ENCODE peak calls at places on chromosome 2, in five cellular contexts. U, F, N, G and A are unnamed samples.

GRCh38 chr2:119360423-119360966 is 6.1 kb downstream of the C2orf76 start:
- DNase-seq in U (no peak), F (no peak), N (no peak), G (no peak), A (no peak)

GRCh38 chr2:64524604-64525322 is 635 bp downstream of the AFTPH start:
- DNase-seq in U (peak), F (no peak), N (peak), G (peak), A (no peak)

GRCh38 chr2:152336854-152337510 is 2.0 kb downstream of the FMNL2 start:
- DNase-seq in U (peak), F (no peak), N (peak), G (peak), A (peak)

GRCh38 chr2:220915087-220915486 is 657.0 kb downstream of the EPHA4 start:
- DNase-seq in U (no peak), F (no peak), N (no peak), G (no peak), A (no peak)

GRCh38 chr2:166088634-166089033 is 39.2 kb downstream of the SCN1A start:
- DNase-seq in U (peak), F (peak), N (no peak), G (no peak), A (no peak)

GRCh38 chr2:23073681-23074080 is 311.3 kb upstream of the KLHL29 start:
- DNase-seq in U (no peak), F (no peak), N (no peak), G (no peak), A (no peak)

GRCh38 chr2:150485871-150486538 is 1.5 kb downstream of the RND3 start:
- DNase-seq in U (peak), F (peak), N (peak), G (peak), A (no peak)

GRCh38 chr2:142944264-142944663 is 66.8 kb downstream of the KYNU start:
- DNase-seq in U (no peak), F (peak), N (no peak), G (peak), A (no peak)

GRCh38 chr2:113734187-113734586 is 22.3 kb downstream of the SLC35F5 start:
- DNase-seq in U (no peak), F (no peak), N (no peak), G (no peak), A (no peak)

GRCh38 chr2:69208023-69208595 is 178.9 kb downstream of the GFPT1 start:
- DNase-seq in U (no peak), F (peak), N (no peak), G (peak), A (no peak)

GRCh38 chr2:228522276-228522675 is 340.8 kb upstream of the SPHKAP start:
- DNase-seq in U (no peak), F (no peak), N (no peak), G (no peak), A (no peak)

GRCh38 chr2:151070253-151070652 is 191.4 kb downstream of the RBM43 start:
- DNase-seq in U (no peak), F (no peak), N (no peak), G (no peak), A (no peak)

GRCh38 chr2:149894226-149894625 is 306.7 kb upstream of the MMADHC start:
- DNase-seq in U (no peak), F (no peak), N (no peak), G (no peak), A (no peak)

GRCh38 chr2:143937563-143938346 is 582.2 kb downstream of the ZEB2 start:
- DNase-seq in U (no peak), F (peak), N (no peak), G (no peak), A (no peak)

GRCh38 chr2:72576459-72576858 is 249.4 kb downstream of the EXOC6B start:
- DNase-seq in U (no peak), F (no peak), N (no peak), G (no peak), A (no peak)

GRCh38 chr2:105746177-105747080 is 1.7 kb downstream of the NCK2 start:
- DNase-seq in U (peak), F (no peak), N (peak), G (no peak), A (no peak)

GRCh38 chr2:207129821-207130220 is 35.9 kb downstream of the KLF7 start:
- DNase-seq in U (no peak), F (no peak), N (no peak), G (no peak), A (no peak)

GRCh38 chr2:160516547-160517365 is 23.1 kb upstream of the RBMS1 start:
- DNase-seq in U (no peak), F (no peak), N (no peak), G (no peak), A (no peak)

GRCh38 chr2:206392118-206392517 is 51.2 kb upstream of the ADAM23 start:
- DNase-seq in U (peak), F (peak), N (peak), G (peak), A (peak)

GRCh38 chr2:71748227-71748626 is 294.9 kb downstream of the DYSF start:
- DNase-seq in U (no peak), F (peak), N (no peak), G (peak), A (peak)

GRCh38 chr2:143824796-143825195 is 695.1 kb downstream of the ZEB2 start:
- DNase-seq in U (no peak), F (no peak), N (no peak), G (no peak), A (no peak)

DNA sequence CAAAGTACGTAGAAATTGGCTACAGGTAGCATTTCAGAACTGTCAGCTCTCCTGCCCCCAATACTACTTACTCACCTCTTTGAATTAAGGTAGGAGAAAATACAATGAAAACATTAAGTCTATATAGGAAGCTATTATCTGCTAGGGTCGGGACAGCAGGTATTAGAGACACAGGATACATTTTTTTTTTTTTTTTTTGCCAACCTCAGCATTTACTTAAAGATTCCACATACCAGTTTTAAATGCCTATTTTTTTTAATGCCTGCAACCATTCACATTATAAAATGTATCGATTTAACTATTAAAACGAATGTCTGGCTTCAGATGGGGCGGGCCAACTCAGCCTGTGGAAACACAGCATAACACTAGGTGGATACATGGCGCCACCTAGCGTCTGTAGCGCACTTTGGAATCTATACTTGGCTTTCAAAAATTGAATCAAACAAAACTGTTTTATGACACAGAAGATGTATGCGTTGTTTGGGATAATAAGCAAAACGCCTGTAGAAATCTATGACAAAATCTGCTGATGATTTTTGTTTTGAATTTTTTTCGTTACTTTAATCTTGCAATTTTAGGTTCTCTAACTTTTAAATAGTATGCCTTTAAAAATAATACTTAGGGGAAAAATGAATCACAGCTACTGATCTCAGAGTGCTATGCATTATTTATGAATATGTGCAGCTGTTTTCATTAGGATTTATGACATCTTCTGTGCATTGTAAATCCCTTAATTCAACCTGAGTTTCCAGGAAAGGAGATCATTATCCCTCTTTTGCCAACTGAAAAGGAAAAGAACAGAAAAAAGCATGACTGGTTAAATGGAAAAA is 261.0 kb downstream of the NYAP2 start:
- DNase-seq in U (peak), F (peak), N (peak), G (peak), A (peak)
- TF ChIP-seq POLR2A in U (no peak), F (no peak), N (no peak), G (no peak), A (no peak)

GRCh38 chr2:73984922-73985317 is 210 bp downstream of the TET3 start:
- DNase-seq in U (peak), F (no peak), N (peak), G (peak), A (no peak)
- TF ChIP-seq POLR2A in U (peak), F (no peak), N (no peak), G (peak), A (no peak)

DNA sequence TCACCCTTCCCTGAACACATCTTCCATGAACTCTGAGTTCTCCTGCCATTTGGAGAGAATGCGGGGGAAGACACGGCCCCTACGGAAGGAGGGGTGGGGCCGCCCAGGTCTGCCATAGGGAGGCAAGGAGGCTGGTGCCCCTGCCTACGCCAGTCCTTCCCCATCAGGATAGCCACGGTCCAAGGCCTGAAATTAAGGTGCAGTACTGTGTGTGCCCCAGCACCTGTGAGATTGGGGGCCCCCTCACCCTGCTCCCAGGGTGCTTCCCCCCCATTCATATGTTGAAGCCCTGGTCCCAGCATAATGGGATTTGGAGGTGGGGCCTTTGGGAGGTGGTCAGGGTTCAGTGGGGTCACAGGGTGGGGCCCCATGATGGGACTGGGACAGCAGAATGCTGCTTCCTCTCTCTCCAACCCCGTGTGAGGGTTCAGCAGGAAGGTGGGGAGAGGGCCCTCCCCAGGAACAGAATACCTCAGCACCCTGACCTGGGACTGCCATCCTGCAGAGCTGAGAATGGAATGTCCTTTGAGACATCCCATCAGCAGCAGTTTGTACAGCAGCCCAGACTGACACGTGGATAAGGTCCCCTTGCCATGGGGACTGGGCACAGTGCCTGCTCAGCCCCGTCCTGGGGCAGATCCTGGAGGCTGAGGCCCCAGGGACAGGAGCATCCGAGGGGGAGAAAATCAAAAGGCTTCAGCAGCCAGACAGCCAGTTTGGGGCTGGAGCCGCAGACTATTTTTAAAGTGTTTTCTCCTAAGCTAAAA is 105.2 kb downstream of the NDUFA10 start:
- DNase-seq in U (no peak), F (no peak), N (peak), G (no peak), A (no peak)
- TF ChIP-seq POLR2A in U (no peak), F (no peak), N (no peak), G (no peak), A (no peak)

GRCh38 chr2:85920810-85921545 is 32.2 kb upstream of the ST3GAL5 start:
- DNase-seq in U (no peak), F (peak), N (no peak), G (peak), A (no peak)

GRCh38 chr2:85924522-85924921 is 35.7 kb upstream of the ST3GAL5 start:
- DNase-seq in U (peak), F (peak), N (peak), G (peak), A (no peak)

GRCh38 chr2:85925216-85925671 is 36.5 kb upstream of the ST3GAL5 start:
- DNase-seq in U (no peak), F (no peak), N (no peak), G (no peak), A (no peak)

GRCh38 chr2:85921659-85922058 is 32.9 kb upstream of the ST3GAL5 start:
- DNase-seq in U (no peak), F (no peak), N (no peak), G (no peak), A (no peak)

DNA sequence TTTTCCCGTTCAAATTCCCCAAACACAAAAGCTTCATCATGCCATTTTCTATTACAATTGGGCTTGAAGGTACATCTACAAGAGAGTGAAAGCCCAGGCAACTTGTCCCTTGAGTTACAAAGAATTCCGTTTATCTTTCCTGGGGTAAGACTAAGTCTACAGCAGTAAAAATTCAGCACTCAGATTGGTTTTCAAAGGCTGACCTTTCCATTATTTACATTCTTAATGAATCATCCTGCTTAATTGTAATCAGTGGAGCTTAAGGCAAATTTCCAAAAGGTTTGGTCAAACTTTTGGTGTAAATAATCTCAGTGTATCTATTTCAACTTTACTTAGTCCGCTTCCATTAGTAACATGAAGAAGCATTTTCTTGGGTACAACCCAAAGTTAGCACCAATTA is 33.4 kb upstream of the ST3GAL5 start:
- DNase-seq in U (no peak), F (no peak), N (no peak), G (no peak), A (no peak)
- TF ChIP-seq POLR2A in U (no peak), F (no peak), N (no peak), G (no peak), A (no peak)